ENCODE peak calls at places on chromosomes 3 and 15, in nine cellular contexts. M, T, W, F, C, K, S, E and A are unnamed samples.

GRCh38 chr15:71844916-71845315 is 34.6 kb downstream of the NR2E3 start:
- DNase-seq in M (no peak), T (no peak), W (no peak), F (no peak), C (no peak), K (no peak), S (no peak), E (no peak), A (no peak)

GRCh38 chr3:53122933-53123305 is 7.3 kb downstream of the RFT1 start:
- DNase-seq in M (no peak), T (no peak), W (no peak), F (no peak), C (no peak), K (no peak), S (no peak), E (no peak), A (no peak)

GRCh38 chr15:66789029-66790025 is 87.3 kb downstream of the SMAD6 start:
- DNase-seq in M (no peak), T (no peak), W (no peak), F (no peak), C (peak; percentile 66), K (peak; percentile 74), S (peak; percentile 81), E (peak; percentile 59), A (no peak)

GRCh38 chr15:71962537-71962936 is 152.2 kb downstream of the NR2E3 start:
- DNase-seq in M (no peak), T (no peak), W (no peak), F (no peak), C (no peak), K (no peak), S (no peak), E (no peak), A (no peak)

GRCh38 chr3:153209596-153209995 is 47.6 kb downstream of the RAP2B start:
- DNase-seq in M (no peak), T (peak; percentile 33), W (no peak), F (no peak), C (peak; percentile 97), K (peak; percentile 63), S (peak; percentile 62), E (peak; percentile 54), A (no peak)

GRCh38 chr3:4717363-4717740 is 224.2 kb downstream of the ITPR1 start:
- DNase-seq in M (no peak), T (no peak), W (no peak), F (no peak), C (no peak), K (no peak), S (no peak), E (no peak), A (no peak)

GRCh38 chr15:47184003-47184404 is 533.3 kb upstream of the SEMA6D start:
- DNase-seq in M (no peak), T (no peak), W (no peak), F (no peak), C (no peak), K (no peak), S (peak; percentile 39), E (no peak), A (no peak)

GRCh38 chr15:25175789-25176615 is 221.2 kb downstream of the SNRPN start:
- DNase-seq in M (no peak), T (no peak), W (no peak), F (no peak), C (no peak), K (no peak), S (no peak), E (no peak), A (no peak)

GRCh38 chr3:37050242-37050641 is 56.9 kb downstream of the MLH1 start:
- DNase-seq in M (no peak), T (no peak), W (no peak), F (no peak), C (no peak), K (no peak), S (no peak), E (no peak), A (no peak)

GRCh38 chr3:102454101-102454625 is 19.3 kb downstream of the ZPLD1 start:
- DNase-seq in M (no peak), T (no peak), W (no peak), F (no peak), C (peak; percentile 15), K (no peak), S (no peak), E (no peak), A (no peak)

GRCh38 chr15:98939311-98940080 is 68.1 kb downstream of the PGPEP1L start:
- DNase-seq in M (no peak), T (no peak), W (no peak), F (no peak), C (no peak), K (no peak), S (no peak), E (no peak), A (no peak)

GRCh38 chr3:37256447-37256846 is 82.1 kb upstream of the LRRFIP2 start:
- DNase-seq in M (no peak), T (no peak), W (no peak), F (no peak), C (peak; percentile 49), K (peak; percentile 35), S (no peak), E (no peak), A (no peak)

GRCh38 chr3:171776411-171776810 is 33.9 kb downstream of the PLD1 start:
- DNase-seq in M (no peak), T (no peak), W (no peak), F (no peak), C (no peak), K (no peak), S (no peak), E (no peak), A (no peak)

GRCh38 chr3:174466471-174467054 is 392.6 kb upstream of the NAALADL2 start:
- DNase-seq in M (no peak), T (no peak), W (no peak), F (no peak), C (no peak), K (no peak), S (no peak), E (no peak), A (no peak)

GRCh38 chr3:94036909-94037507 is 8.6 kb upstream of the STX19 start:
- DNase-seq in M (no peak), T (peak; percentile 29), W (no peak), F (no peak), C (peak; percentile 76), K (peak; percentile 79), S (peak; percentile 56), E (peak; percentile 7), A (no peak)

GRCh38 chr3:144375122-144375521 is 403.5 kb downstream of the DIPK2A start:
- DNase-seq in M (no peak), T (peak; percentile 84), W (no peak), F (no peak), C (no peak), K (no peak), S (no peak), E (no peak), A (no peak)

GRCh38 chr3:177193706-177194268 is 3.5 kb downstream of the TBL1XR1 start:
- DNase-seq in M (no peak), T (no peak), W (no peak), F (no peak), C (no peak), K (no peak), S (no peak), E (no peak), A (no peak)

GRCh38 chr15:72585659-72586058 is 68.8 kb upstream of the GOLGA6B start:
- DNase-seq in M (no peak), T (no peak), W (no peak), F (no peak), C (peak; percentile 40), K (peak; percentile 52), S (no peak), E (no peak), A (no peak)

GRCh38 chr3:196524527-196524926 is 9.4 kb upstream of the SMCO1 start:
- DNase-seq in M (no peak), T (no peak), W (no peak), F (no peak), C (peak; percentile 43), K (no peak), S (no peak), E (no peak), A (no peak)

GRCh38 chr3:71310595-71311319 is 272.8 kb downstream of the FOXP1 start:
- DNase-seq in M (no peak), T (no peak), W (no peak), F (no peak), C (peak; percentile 37), K (peak; percentile 77), S (peak; percentile 88), E (peak; percentile 45), A (no peak)

GRCh38 chr15:70519616-70520015 is 243.7 kb downstream of the UACA start:
- DNase-seq in M (no peak), T (no peak), W (no peak), F (no peak), C (no peak), K (no peak), S (no peak), E (no peak), A (no peak)

GRCh38 chr3:163548005-163548404 is 1530.3 kb downstream of the SI start:
- DNase-seq in M (no peak), T (no peak), W (no peak), F (no peak), C (no peak), K (no peak), S (no peak), E (no peak), A (no peak)

GRCh38 chr3:72452745-72453144 is 395.5 kb downstream of the SHQ1 start:
- DNase-seq in M (no peak), T (no peak), W (no peak), F (no peak), C (no peak), K (no peak), S (no peak), E (no peak), A (no peak)

GRCh38 chr15:48929611-48930170 is 34.0 kb downstream of the SHC4 start:
- DNase-seq in M (no peak), T (no peak), W (no peak), F (no peak), C (no peak), K (no peak), S (no peak), E (no peak), A (no peak)

GRCh38 chr3:5191555-5192304 is 4.2 kb downstream of the EDEM1 start:
- DNase-seq in M (no peak), T (no peak), W (no peak), F (no peak), C (no peak), K (no peak), S (no peak), E (no peak), A (no peak)

GRCh38 chr15:88637436-88637835 is 1.4 kb upstream of the ISG20 start:
- DNase-seq in M (no peak), T (no peak), W (no peak), F (no peak), C (no peak), K (no peak), S (no peak), E (no peak), A (no peak)

GRCh38 chr3:58566398-58567250 is 10.6 kb downstream of the FAM107A start:
- DNase-seq in M (no peak), T (no peak), W (no peak), F (no peak), C (no peak), K (no peak), S (no peak), E (no peak), A (no peak)

GRCh38 chr3:27289769-27290413 is 79.3 kb downstream of the NEK10 start:
- DNase-seq in M (no peak), T (no peak), W (no peak), F (no peak), C (no peak), K (peak; percentile 6), S (peak; percentile 29), E (no peak), A (no peak)

GRCh38 chr3:61562810-61563613 is 1.6 kb downstream of the PTPRG start:
- DNase-seq in M (no peak), T (peak; percentile 21), W (no peak), F (no peak), C (peak; percentile 57), K (no peak), S (peak; percentile 60), E (peak; percentile 14), A (no peak)